ENCODE peak calls at places on chromosome 10, in ten cellular contexts. H, G, I, N, A, J, L, B, P and O are unnamed samples.

GRCh38 chr10:97426776-97427570 is 982 bp downstream of the PGAM1 start:
- DNase-seq in H (peak), P (no peak), J (no peak), G (no peak), N (peak), A (no peak), I (peak), L (no peak), B (no peak), O (peak)

GRCh38 chr10:76939862-76940495 is 697.6 kb downstream of the KCNMA1 start:
- DNase-seq in G (no peak), B (no peak), H (no peak), P (no peak), N (no peak), I (no peak), A (no peak), J (no peak), L (peak), O (peak)

GRCh38 chr10:3782456-3783312 is 2.3 kb downstream of the KLF6 start:
- DNase-seq in J (peak), B (peak), I (no peak), P (no peak), G (no peak), H (peak), L (peak), A (no peak), N (peak), O (peak)

GRCh38 chr10:98416989-98417388 is 2.0 kb upstream of the PYROXD2 start:
- DNase-seq in J (no peak), I (no peak), H (no peak), A (no peak), B (no peak), L (no peak), N (no peak), G (no peak), P (no peak), O (no peak)

GRCh38 chr10:27805215-27805614 is 59.6 kb upstream of the MKX start:
- DNase-seq in P (no peak), H (no peak), L (no peak), A (no peak), N (no peak), J (no peak), I (no peak), G (no peak), B (no peak), O (no peak)

GRCh38 chr10:104333037-104333727 is 5.1 kb downstream of the ITPRIP start:
- DNase-seq in P (no peak), J (no peak), B (peak), H (no peak), L (no peak), G (no peak), N (no peak), A (peak), I (no peak), O (peak)

GRCh38 chr10:70974351-70974901 is 86.1 kb upstream of the PCBD1 start:
- DNase-seq in B (peak), L (no peak), G (no peak), P (no peak), I (no peak), J (no peak), N (no peak), A (no peak), H (no peak), O (no peak)

GRCh38 chr10:69802424-69803161 is 887 bp downstream of the COL13A1 start:
- DNase-seq in H (peak), P (peak), L (peak), A (no peak), I (peak), G (no peak), J (no peak), N (no peak), B (peak), O (peak)

GRCh38 chr10:14758994-14759664 is 15.6 kb downstream of the FAM107B start:
- DNase-seq in A (no peak), B (no peak), L (no peak), I (no peak), P (no peak), J (no peak), N (peak), G (no peak), H (no peak), O (no peak)

GRCh38 chr10:70331486-70332268 is 47.9 kb upstream of the NPFFR1 start:
- DNase-seq in G (no peak), H (no peak), A (no peak), P (no peak), J (peak), N (peak), B (peak), I (no peak), L (peak), O (peak)

GRCh38 chr10:43884516-43885105 is 235.9 kb upstream of the ZNF32 start:
- DNase-seq in J (no peak), H (no peak), G (no peak), N (no peak), A (no peak), L (no peak), I (no peak), B (no peak), P (no peak), O (peak)

GRCh38 chr10:93893646-93894515 is at the start of gene SLC35G1:
- DNase-seq in N (peak), P (peak), J (no peak), A (peak), G (peak), L (peak), I (peak), H (peak), B (peak), O (peak)

GRCh38 chr10:35412900-35413491 is 76.7 kb downstream of the CCNY start:
- DNase-seq in J (no peak), P (no peak), A (no peak), I (no peak), L (no peak), G (no peak), H (no peak), N (no peak), B (no peak), O (no peak)

GRCh38 chr10:27779462-27779861 is 33.8 kb upstream of the MKX start:
- DNase-seq in P (no peak), N (no peak), I (no peak), G (no peak), B (no peak), J (no peak), H (no peak), A (no peak), L (no peak), O (no peak)

GRCh38 chr10:118904284-118904683 is 125.2 kb upstream of the NANOS1 start:
- DNase-seq in P (no peak), B (no peak), L (no peak), A (no peak), N (no peak), H (no peak), I (no peak), G (no peak), J (no peak), O (peak)

GRCh38 chr10:75662715-75663114 is 231.3 kb downstream of the LRMDA start:
- DNase-seq in N (no peak), B (peak), L (no peak), H (peak), G (no peak), J (no peak), P (no peak), A (no peak), I (no peak), O (peak)

GRCh38 chr10:96826438-96826837 is 5.7 kb upstream of the LCOR start:
- DNase-seq in A (no peak), I (no peak), J (no peak), B (no peak), L (no peak), N (no peak), H (no peak), G (no peak), P (no peak), O (no peak)

GRCh38 chr10:86779267-86780017 is 23.0 kb downstream of the BMPR1A start:
- DNase-seq in H (no peak), L (no peak), B (peak), N (no peak), G (no peak), J (no peak), I (no peak), P (no peak), A (no peak), O (no peak)

GRCh38 chr10:73591578-73591902 is 398 bp upstream of the USP54 start:
- DNase-seq in A (no peak), B (no peak), H (no peak), J (no peak), I (peak), L (no peak), N (no peak), P (no peak), G (no peak), O (no peak)

GRCh38 chr10:58817499-58817898 is 304.8 kb downstream of the BICC1 start:
- DNase-seq in G (no peak), A (no peak), J (no peak), B (no peak), N (no peak), P (no peak), I (no peak), H (no peak), L (no peak), O (peak)